ENCODE peak calls at places on chromosomes 3 and 15, in nine cellular contexts. D is stomach, R is HCT116, S is gastrocnemius medialis, H is upper lobe of left lung, G is ovary, F is endothelial cell of umbilical vein, M is heart left ventricle, Q is tibial nerve. J is an unnamed sample.
A peak's percentile ranks its signal among the peaks of the same experiment; 100 is the strongest.

GRCh38 chr3:186093271-186093900 is 15.5 kb downstream of the ETV5 start:
- DNase-seq in D (no peak), R (no peak), S (no peak), H (no peak), G (no peak), F (no peak), M (no peak), Q (no peak), J (no peak)

GRCh38 chr3:174023445-174023844 is 625.9 kb downstream of the NLGN1 start:
- DNase-seq in D (no peak), R (no peak), S (no peak), H (no peak), G (no peak), F (no peak), M (no peak), Q (no peak), J (no peak)

GRCh38 chr3:124063168-124063909 is 71.4 kb upstream of the ROPN1 start:
- DNase-seq in D (no peak), R (no peak), S (no peak), H (no peak), G (no peak), F (peak; percentile 16), M (no peak), Q (no peak), J (no peak)

GRCh38 chr3:114834175-114834940 is 312.7 kb downstream of the ZBTB20 start:
- DNase-seq in D (no peak), R (no peak), S (no peak), H (no peak), G (no peak), F (no peak), M (no peak), Q (no peak), J (no peak)

GRCh38 chr3:189363856-189364255 is 192.1 kb downstream of the TPRG1 start:
- DNase-seq in D (no peak), R (no peak), S (no peak), H (no peak), G (no peak), F (no peak), M (no peak), Q (no peak), J (no peak)

GRCh38 chr3:53190659-53191058 is 29.6 kb downstream of the PRKCD start:
- DNase-seq in D (no peak), R (no peak), S (no peak), H (no peak), G (no peak), F (no peak), M (peak; percentile 1), Q (no peak), J (no peak)

GRCh38 chr15:100934735-100935134 is 15.6 kb downstream of the LRRK1 start:
- DNase-seq in D (no peak), R (no peak), S (no peak), H (no peak), G (no peak), F (no peak), M (no peak), Q (no peak), J (no peak)

GRCh38 chr15:80615783-80616391 is 79.2 kb upstream of the ABHD17C start:
- DNase-seq in D (peak; percentile 69), R (no peak), S (no peak), H (no peak), G (peak; percentile 63), F (peak; percentile 79), M (peak; percentile 67), Q (no peak), J (peak; percentile 77)

GRCh38 chr3:64863811-64864210 is 176.0 kb upstream of the ADAMTS9 start:
- DNase-seq in D (no peak), R (no peak), S (no peak), H (no peak), G (no peak), F (no peak), M (no peak), Q (no peak), J (no peak)

GRCh38 chr3:21621396-21621695 is 129.7 kb downstream of the ZNF385D start:
- DNase-seq in D (no peak), R (no peak), S (no peak), H (no peak), G (no peak), F (no peak), M (no peak), Q (no peak), J (no peak)

GRCh38 chr3:127064391-127065137 is 81.6 kb downstream of the PLXNA1 start:
- DNase-seq in D (no peak), R (peak; percentile 29), S (no peak), H (no peak), G (no peak), F (no peak), M (peak; percentile 32), Q (no peak), J (no peak)

GRCh38 chr3:151446002-151446340 is 14.9 kb downstream of the IGSF10 start:
- DNase-seq in D (no peak), R (no peak), S (no peak), H (no peak), G (no peak), F (no peak), M (no peak), Q (no peak), J (no peak)

GRCh38 chr15:73631915-73632669 is 1.1 kb downstream of the NPTN start:
- DNase-seq in D (no peak), R (no peak), S (peak; percentile 15), H (no peak), G (no peak), F (peak; percentile 29), M (no peak), Q (peak; percentile 43), J (no peak)

GRCh38 chr15:77507911-77508310 is 87.2 kb downstream of the HMG20A start:
- DNase-seq in D (peak; percentile 57), R (peak; percentile 41), S (peak; percentile 19), H (no peak), G (peak; percentile 37), F (peak; percentile 82), M (no peak), Q (peak; percentile 63), J (no peak)

GRCh38 chr3:9682123-9682522 is 21.5 kb upstream of the CPNE9 start:
- DNase-seq in D (no peak), R (no peak), S (no peak), H (no peak), G (no peak), F (no peak), M (no peak), Q (no peak), J (no peak)
- H3K36me3 ChIP-seq in D (peaks cover 100% of the 10 kb centered on the region), R (peaks cover 12% of the 10 kb centered on the region), S (peaks cover 10% of the 10 kb centered on the region), H (peaks cover 100% of the 10 kb centered on the region), G (no peaks in the 10 kb centered on the region), F (peaks cover 4% of the 10 kb centered on the region), M (peaks cover 100% of the 10 kb centered on the region), Q (peaks cover 9% of the 10 kb centered on the region), J (no peaks in the 10 kb centered on the region)

GRCh38 chr15:88539441-88539840 is 7.0 kb downstream of the DET1 start:
- DNase-seq in D (no peak), R (no peak), S (no peak), H (no peak), G (no peak), F (no peak), M (no peak), Q (no peak), J (no peak)

GRCh38 chr15:88541709-88542341 is 4.7 kb downstream of the DET1 start:
- DNase-seq in D (no peak), R (no peak), S (no peak), H (peak; percentile 21), G (no peak), F (no peak), M (no peak), Q (no peak), J (no peak)

GRCh38 chr15:88546248-88547129 is at the start of gene DET1:
- DNase-seq in D (peak; percentile 95), R (peak; percentile 94), S (peak; percentile 91), H (peak; percentile 96), G (peak; percentile 90), F (peak; percentile 95), M (peak; percentile 95), Q (peak; percentile 95), J (peak; percentile 98)

GRCh38 chr15:88543065-88543776 is 3.3 kb downstream of the DET1 start:
- DNase-seq in D (no peak), R (no peak), S (no peak), H (no peak), G (no peak), F (no peak), M (no peak), Q (no peak), J (no peak)

GRCh38 chr15:88542342-88542733 is 4.1 kb downstream of the DET1 start:
- DNase-seq in D (no peak), R (no peak), S (no peak), H (no peak), G (peak; percentile 69), F (no peak), M (no peak), Q (no peak), J (no peak)
- TF ChIP-seq CTCF in D (no peak), R (no peak), S (no peak), H (no peak), G (no peak), F (no peak), M (no peak), Q (no peak), J (no peak)

GRCh38 chr3:132723551-132723950 is 1.3 kb upstream of the NPHP3 start:
- DNase-seq in D (no peak), R (no peak), S (no peak), H (no peak), G (no peak), F (no peak), M (no peak), Q (no peak), J (no peak)

GRCh38 chr3:132726341-132726823 is 4.2 kb upstream of the NPHP3 start:
- DNase-seq in D (no peak), R (no peak), S (no peak), H (no peak), G (no peak), F (peak; percentile 68), M (no peak), Q (no peak), J (no peak)

GRCh38 chr3:132721479-132722164 is 587 bp downstream of the NPHP3 start:
- DNase-seq in D (peak; percentile 70), R (no peak), S (peak; percentile 44), H (peak; percentile 85), G (no peak), F (no peak), M (peak; percentile 87), Q (peak; percentile 37), J (no peak)

GRCh38 chr3:132722165-132723023 is at the start of gene NPHP3:
- DNase-seq in D (peak; percentile 98), R (peak; percentile 86), S (peak; percentile 98), H (peak; percentile 98), G (peak; percentile 99), F (peak; percentile 93), M (peak; percentile 99), Q (peak; percentile 95), J (peak; percentile 100)

DNA sequence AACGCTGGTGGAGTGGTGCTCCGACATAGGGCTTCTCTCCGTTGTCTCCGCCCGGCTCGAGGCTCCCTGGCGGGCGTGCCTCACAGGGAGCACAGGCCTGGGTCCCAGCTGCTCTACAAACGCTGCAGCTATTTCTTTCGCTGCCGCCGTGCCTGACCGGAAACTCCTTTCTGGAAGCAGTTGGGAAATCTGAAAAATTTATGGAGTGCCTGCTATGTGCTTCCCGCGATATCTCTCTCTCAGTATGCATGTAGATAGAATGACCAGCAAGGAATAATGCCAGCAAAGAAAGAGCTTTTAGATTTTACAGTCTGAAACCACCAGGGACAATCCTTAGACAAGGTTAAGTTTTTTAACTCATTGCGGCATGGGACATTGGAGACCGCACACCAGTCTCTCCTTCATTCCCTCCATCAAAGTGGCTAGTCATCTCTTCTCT is 834 bp upstream of the NPHP3 start:
- DNase-seq in D (no peak), R (no peak), S (no peak), H (no peak), G (no peak), F (no peak), M (no peak), Q (no peak), J (no peak)
- TF ChIP-seq POLR2A in D (no peak), R (no peak), S (peak; percentile 69), H (peak; percentile 63), G (no peak), F (peak; percentile 89), M (peak; percentile 58), Q (peak; percentile 85), J (no peak)

GRCh38 chr3:183949690-183950089 is 65.0 kb upstream of the PARL start:
- DNase-seq in D (no peak), R (no peak), S (no peak), H (no peak), G (no peak), F (no peak), M (no peak), Q (no peak), J (no peak)
- H3K36me3 ChIP-seq in D (peaks cover 95% of the 10 kb centered on the region), R (no peaks in the 10 kb centered on the region), S (peaks cover 7% of the 10 kb centered on the region), H (peaks cover 61% of the 10 kb centered on the region), G (no peaks in the 10 kb centered on the region), F (peaks cover 2% of the 10 kb centered on the region), M (peaks cover 100% of the 10 kb centered on the region), Q (no peaks in the 10 kb centered on the region), J (no peaks in the 10 kb centered on the region)

J was measured in Peyer's patch.